ENCODE peak calls at places on chromosomes 1 and 21, in nine cellular contexts. K is GM12892, L is body of pancreas, M is H54, D is tibial nerve, Y is transverse colon, C is ovary, B is A549, V is breast epithelium. P is an unnamed sample.

GRCh38 chr1:222247811-222248310 is 300.0 kb downstream of the HHIPL2 start:
- DNase-seq in K (no peak), C (no peak), D (no peak), V (no peak), Y (no peak), L (no peak), M (no peak), B (no peak), P (no peak)

GRCh38 chr1:211133841-211134669 is at the start of gene KCNH1:
- DNase-seq in C (peak; percentile 59), B (peak; percentile 86), L (peak; percentile 64), V (peak; percentile 62), K (peak; percentile 71), Y (peak; percentile 71), D (peak; percentile 63), M (peak; percentile 86), P (peak; percentile 84)

GRCh38 chr1:115183711-115184259 is 94.5 kb upstream of the TSPAN2 start:
- DNase-seq in Y (no peak), C (peak; percentile 66), V (no peak), M (no peak), D (no peak), K (no peak), B (no peak), L (no peak), P (no peak)

GRCh38 chr1:117167402-117167801 is 43.3 kb downstream of the VTCN1 start:
- DNase-seq in L (no peak), M (no peak), C (no peak), Y (no peak), B (no peak), D (no peak), V (no peak), K (no peak), P (no peak)

GRCh38 chr1:202127836-202128622 is 5.3 kb downstream of the GPR37L1 start:
- DNase-seq in D (no peak), B (no peak), M (no peak), C (no peak), Y (no peak), L (no peak), K (no peak), V (no peak), P (no peak)

GRCh38 chr1:83854456-83854855 is 144.5 kb downstream of the TTLL7 start:
- DNase-seq in M (no peak), V (no peak), Y (no peak), K (no peak), C (no peak), L (no peak), B (no peak), D (no peak), P (no peak)

GRCh38 chr21:15688809-15689208 is 41.0 kb upstream of the USP25 start:
- DNase-seq in Y (no peak), L (no peak), D (no peak), M (no peak), V (no peak), B (no peak), K (no peak), C (no peak), P (no peak)

GRCh38 chr1:198764748-198765147 is 125.9 kb downstream of the PTPRC start:
- DNase-seq in L (no peak), V (no peak), M (no peak), Y (no peak), K (no peak), C (no peak), B (no peak), D (no peak), P (no peak)

GRCh38 chr1:115545791-115546733 is 95.7 kb upstream of the VANGL1 start:
- DNase-seq in D (no peak), L (peak; percentile 67), C (peak; percentile 18), Y (peak; percentile 34), V (peak; percentile 52), B (peak; percentile 79), K (peak; percentile 3), M (peak; percentile 70), P (peak; percentile 4)

GRCh38 chr1:59214764-59215208 is 82.1 kb upstream of the FGGY start:
- DNase-seq in K (no peak), L (peak; percentile 48), Y (no peak), M (no peak), V (no peak), C (no peak), D (no peak), B (peak; percentile 3), P (no peak)

GRCh38 chr1:181396171-181396670 is 87.1 kb upstream of the CACNA1E start:
- DNase-seq in Y (no peak), D (no peak), B (no peak), M (no peak), L (no peak), C (no peak), V (no peak), K (no peak), P (no peak)

GRCh38 chr21:39318091-39318959 is 4.9 kb upstream of the BRWD1 start:
- DNase-seq in L (no peak), Y (no peak), M (no peak), V (no peak), C (no peak), K (no peak), D (no peak), B (no peak), P (no peak)

GRCh38 chr21:39316729-39317128 is 3.3 kb upstream of the BRWD1 start:
- DNase-seq in Y (no peak), C (no peak), D (no peak), K (no peak), B (no peak), L (no peak), M (no peak), V (no peak), P (no peak)

GRCh38 chr21:39315603-39316002 is 2.2 kb upstream of the BRWD1 start:
- DNase-seq in B (no peak), C (no peak), M (no peak), V (no peak), L (no peak), D (no peak), Y (no peak), K (no peak), P (no peak)

GRCh38 chr21:39316062-39316461 is 2.6 kb upstream of the BRWD1 start:
- DNase-seq in V (no peak), C (no peak), Y (no peak), M (peak; percentile 23), D (no peak), B (no peak), K (no peak), L (no peak), P (peak; percentile 13)

DNA sequence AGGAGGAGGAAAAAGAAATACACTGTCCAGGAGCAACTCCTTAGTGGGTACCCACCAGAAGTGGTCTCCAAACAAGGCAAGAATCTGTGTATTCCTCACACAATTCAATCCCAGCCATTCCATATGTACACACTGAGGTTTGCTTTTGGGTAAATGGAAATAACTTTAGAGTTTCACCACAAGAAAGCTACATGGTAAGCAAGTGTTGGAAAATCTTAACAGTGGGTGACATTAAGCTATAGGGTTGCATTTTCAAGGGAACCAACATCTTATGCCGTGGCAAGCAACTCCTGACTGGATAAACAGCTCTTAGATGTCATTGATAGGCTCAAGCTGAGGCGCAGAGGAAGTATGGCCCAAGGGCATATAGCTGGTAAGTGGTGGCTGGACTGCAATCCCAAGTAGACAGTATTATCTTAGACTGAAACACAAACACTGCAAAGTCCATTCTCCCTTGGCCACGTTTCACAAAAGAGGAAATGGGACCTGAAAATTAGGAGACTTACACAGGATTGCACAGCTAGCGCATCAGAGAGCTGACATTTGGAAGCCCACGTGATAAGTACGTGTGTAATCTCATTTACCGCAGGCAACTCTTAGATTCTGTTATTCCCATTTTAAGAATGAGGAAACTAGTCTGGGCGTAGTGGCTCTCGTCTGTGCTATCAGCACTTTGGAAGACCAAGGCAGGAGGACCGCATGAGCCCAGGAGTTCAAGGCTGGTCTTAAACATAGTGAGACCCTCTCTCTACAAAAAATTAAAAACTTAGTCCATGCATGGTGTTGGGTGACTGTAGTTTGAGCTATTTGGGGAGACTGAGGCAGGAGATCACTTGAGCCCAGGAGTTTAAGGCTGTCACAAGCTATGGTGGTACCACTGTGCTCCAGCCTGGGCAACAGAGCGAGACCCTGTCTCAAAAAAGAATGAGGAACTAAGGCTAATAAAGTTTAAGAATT is 4.0 kb upstream of the BRWD1 start:
- DNase-seq in K (no peak), M (no peak), V (no peak), C (no peak), B (no peak), Y (no peak), D (no peak), L (no peak), P (peak; percentile 29)
- TF ChIP-seq POLR2A in K (no peak), M (no peak), V (no peak), C (no peak), B (no peak), Y (no peak), D (no peak), L (no peak), P (no peak)

GRCh38 chr21:43696214-43696613 is 22.7 kb upstream of the PDXK start:
- DNase-seq in M (no peak), D (no peak), V (no peak), K (no peak), C (no peak), B (no peak), Y (peak; percentile 39), L (no peak), P (no peak)
- TF ChIP-seq POLR2A in M (no peak), D (no peak), V (no peak), K (no peak), C (no peak), B (no peak), Y (no peak), L (no peak), P (no peak)

DNA sequence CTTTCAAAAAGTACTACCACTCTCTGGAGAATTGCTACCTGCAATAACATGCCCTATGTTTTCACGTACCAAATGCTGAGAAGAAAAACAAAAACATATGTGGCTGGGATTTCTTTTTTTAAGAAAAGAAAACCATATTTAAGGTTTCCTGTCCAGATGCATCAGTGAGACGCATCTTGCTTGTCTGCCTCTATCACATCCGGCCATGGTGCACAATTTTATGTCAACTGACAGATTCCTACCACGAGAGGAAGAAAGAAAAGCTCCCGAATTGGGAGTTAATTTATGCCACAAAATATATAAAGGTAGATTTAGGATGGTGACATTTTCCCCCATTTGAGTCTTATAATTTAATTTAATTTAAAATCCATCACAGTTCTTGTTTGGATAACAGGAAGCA is 62.3 kb upstream of the COL24A1 start:
- DNase-seq in Y (no peak), C (no peak), V (no peak), L (no peak), D (no peak), M (no peak), B (no peak), K (no peak), P (no peak)
- TF ChIP-seq POLR2A in Y (no peak), C (no peak), V (no peak), L (no peak), D (no peak), M (no peak), B (no peak), K (no peak), P (no peak)

DNA sequence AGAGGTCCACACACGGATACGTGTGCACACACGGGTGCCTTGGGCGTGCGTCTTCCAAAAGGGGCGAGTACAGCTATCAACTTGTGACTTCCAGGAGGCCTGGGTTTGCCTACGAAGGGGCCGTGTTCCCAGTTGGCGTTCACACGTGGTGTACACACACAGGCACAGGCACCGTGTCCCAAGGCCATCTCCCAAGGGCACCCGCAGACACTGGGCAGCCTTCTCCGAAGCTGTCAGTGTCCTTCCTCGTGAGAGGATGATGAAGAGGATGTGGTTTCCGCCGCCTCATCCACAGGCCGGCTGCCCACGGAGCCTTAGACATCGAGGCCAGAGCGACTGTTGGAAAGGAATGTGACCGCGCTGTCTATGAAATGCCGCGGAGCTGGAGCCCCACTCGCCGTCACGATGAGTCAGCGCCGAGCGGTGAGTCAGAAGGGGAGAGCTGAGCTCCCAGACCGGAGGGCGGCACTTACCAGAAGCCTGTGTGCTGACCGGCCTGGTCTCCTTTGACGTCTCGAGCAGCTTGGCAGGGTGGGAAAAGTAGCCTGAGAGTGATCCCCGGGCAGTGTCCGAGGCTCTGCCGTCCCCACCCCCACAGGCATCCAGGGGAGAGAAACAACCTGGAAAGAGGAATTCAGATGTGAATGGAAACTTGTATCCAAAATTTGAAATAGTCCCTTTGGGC is 141.4 kb upstream of the ARHGEF16 start:
- DNase-seq in L (peak; percentile 87), C (peak; percentile 94), D (peak; percentile 81), K (no peak), Y (peak; percentile 81), B (peak; percentile 91), V (peak; percentile 81), M (peak; percentile 90), P (peak; percentile 45)
- TF ChIP-seq POLR2A in L (peak; percentile 38), C (no peak), D (peak; percentile 27), K (no peak), Y (peak; percentile 23), B (no peak), V (no peak), M (peak; percentile 13), P (no peak)

P was measured in erythroblast.